ENCODE peak calls at places on chromosomes 7 and 10, in nine cellular contexts. One of them, this sample, is unnamed.

GRCh38 chr10:126926568-126926967 is 21.3 kb downstream of the DOCK1 start:
- DNase-seq in sciatic nerve: no peak
- DNase-seq in activated CD8-positive, alpha-beta T cell treated with anti-CD3 and anti-CD28 coated beads, Interleukin-2, amount 10 ng/mL, durations not matched to agents 7 days and 5 days: no peak
- DNase-seq in prostate gland: no peak
- DNase-seq in stimulated activated CD4-positive, alpha-beta T cell treated with anti-CD3 and anti-CD28 coated beads, Interleukin-1b, Interleukin-23, amount 100 ng/mL, for 1 hour: no peak
- DNase-seq in neural crest cell: no peak
- DNase-seq in left ventricle myocardium superior: no peak
- DNase-seq in NCI-H1417: no peak
- DNase-seq in iris pigment epithelial cell: no peak
- DNase-seq in this sample: no peak

GRCh38 chr10:99667108-99667751 is 7.9 kb downstream of the ENTPD7 start:
- DNase-seq in left ventricle myocardium superior: no peak
- DNase-seq in stimulated activated CD4-positive, alpha-beta T cell treated with anti-CD3 and anti-CD28 coated beads, Interleukin-1b, Interleukin-23, amount 100 ng/mL, for 1 hour: no peak
- DNase-seq in NCI-H1417: no peak
- DNase-seq in sciatic nerve: no peak
- DNase-seq in activated CD8-positive, alpha-beta T cell treated with anti-CD3 and anti-CD28 coated beads, Interleukin-2, amount 10 ng/mL, durations not matched to agents 7 days and 5 days: no peak
- DNase-seq in iris pigment epithelial cell: peak; percentile 90
- DNase-seq in neural crest cell: no peak
- DNase-seq in prostate gland: no peak
- DNase-seq in this sample: no peak

GRCh38 chr10:108797573-108797972 is 1125.7 kb downstream of the XPNPEP1 start:
- DNase-seq in neural crest cell: no peak
- DNase-seq in NCI-H1417: no peak
- DNase-seq in sciatic nerve: no peak
- DNase-seq in activated CD8-positive, alpha-beta T cell treated with anti-CD3 and anti-CD28 coated beads, Interleukin-2, amount 10 ng/mL, durations not matched to agents 7 days and 5 days: no peak
- DNase-seq in iris pigment epithelial cell: no peak
- DNase-seq in stimulated activated CD4-positive, alpha-beta T cell treated with anti-CD3 and anti-CD28 coated beads, Interleukin-1b, Interleukin-23, amount 100 ng/mL, for 1 hour: no peak
- DNase-seq in left ventricle myocardium superior: no peak
- DNase-seq in prostate gland: no peak
- DNase-seq in this sample: no peak

GRCh38 chr10:79111427-79111826 is 42.7 kb downstream of the ZMIZ1 start:
- DNase-seq in stimulated activated CD4-positive, alpha-beta T cell treated with anti-CD3 and anti-CD28 coated beads, Interleukin-1b, Interleukin-23, amount 100 ng/mL, for 1 hour: no peak
- DNase-seq in NCI-H1417: no peak
- DNase-seq in sciatic nerve: no peak
- DNase-seq in neural crest cell: no peak
- DNase-seq in iris pigment epithelial cell: peak; percentile 59
- DNase-seq in prostate gland: no peak
- DNase-seq in left ventricle myocardium superior: no peak
- DNase-seq in activated CD8-positive, alpha-beta T cell treated with anti-CD3 and anti-CD28 coated beads, Interleukin-2, amount 10 ng/mL, durations not matched to agents 7 days and 5 days: no peak
- DNase-seq in this sample: no peak

GRCh38 chr10:31803606-31804195 is 124.9 kb downstream of the ARHGAP12 start:
- DNase-seq in left ventricle myocardium superior: no peak
- DNase-seq in activated CD8-positive, alpha-beta T cell treated with anti-CD3 and anti-CD28 coated beads, Interleukin-2, amount 10 ng/mL, durations not matched to agents 7 days and 5 days: no peak
- DNase-seq in NCI-H1417: no peak
- DNase-seq in stimulated activated CD4-positive, alpha-beta T cell treated with anti-CD3 and anti-CD28 coated beads, Interleukin-1b, Interleukin-23, amount 100 ng/mL, for 1 hour: no peak
- DNase-seq in neural crest cell: no peak
- DNase-seq in iris pigment epithelial cell: no peak
- DNase-seq in prostate gland: no peak
- DNase-seq in sciatic nerve: no peak
- DNase-seq in this sample: no peak

GRCh38 chr10:15316144-15316543 is 54.9 kb downstream of the FAM171A1 start:
- DNase-seq in stimulated activated CD4-positive, alpha-beta T cell treated with anti-CD3 and anti-CD28 coated beads, Interleukin-1b, Interleukin-23, amount 100 ng/mL, for 1 hour: no peak
- DNase-seq in sciatic nerve: no peak
- DNase-seq in left ventricle myocardium superior: no peak
- DNase-seq in neural crest cell: no peak
- DNase-seq in activated CD8-positive, alpha-beta T cell treated with anti-CD3 and anti-CD28 coated beads, Interleukin-2, amount 10 ng/mL, durations not matched to agents 7 days and 5 days: no peak
- DNase-seq in prostate gland: no peak
- DNase-seq in iris pigment epithelial cell: no peak
- DNase-seq in NCI-H1417: no peak
- DNase-seq in this sample: no peak

GRCh38 chr10:370222-370825 is 235.1 kb downstream of the ZMYND11 start:
- DNase-seq in iris pigment epithelial cell: peak; percentile 70
- DNase-seq in sciatic nerve: no peak
- DNase-seq in activated CD8-positive, alpha-beta T cell treated with anti-CD3 and anti-CD28 coated beads, Interleukin-2, amount 10 ng/mL, durations not matched to agents 7 days and 5 days: no peak
- DNase-seq in prostate gland: no peak
- DNase-seq in stimulated activated CD4-positive, alpha-beta T cell treated with anti-CD3 and anti-CD28 coated beads, Interleukin-1b, Interleukin-23, amount 100 ng/mL, for 1 hour: no peak
- DNase-seq in NCI-H1417: no peak
- DNase-seq in left ventricle myocardium superior: no peak
- DNase-seq in neural crest cell: no peak
- DNase-seq in this sample: no peak

GRCh38 chr10:5424751-5425150 is 12.4 kb downstream of the NET1 start:
- DNase-seq in left ventricle myocardium superior: no peak
- DNase-seq in sciatic nerve: no peak
- DNase-seq in activated CD8-positive, alpha-beta T cell treated with anti-CD3 and anti-CD28 coated beads, Interleukin-2, amount 10 ng/mL, durations not matched to agents 7 days and 5 days: no peak
- DNase-seq in prostate gland: no peak
- DNase-seq in neural crest cell: no peak
- DNase-seq in iris pigment epithelial cell: no peak
- DNase-seq in NCI-H1417: no peak
- DNase-seq in stimulated activated CD4-positive, alpha-beta T cell treated with anti-CD3 and anti-CD28 coated beads, Interleukin-1b, Interleukin-23, amount 100 ng/mL, for 1 hour: no peak
- DNase-seq in this sample: no peak

GRCh38 chr10:115939101-115939815 is 333.7 kb downstream of the GFRA1 start:
- DNase-seq in sciatic nerve: no peak
- DNase-seq in left ventricle myocardium superior: no peak
- DNase-seq in NCI-H1417: no peak
- DNase-seq in neural crest cell: no peak
- DNase-seq in stimulated activated CD4-positive, alpha-beta T cell treated with anti-CD3 and anti-CD28 coated beads, Interleukin-1b, Interleukin-23, amount 100 ng/mL, for 1 hour: no peak
- DNase-seq in prostate gland: no peak
- DNase-seq in activated CD8-positive, alpha-beta T cell treated with anti-CD3 and anti-CD28 coated beads, Interleukin-2, amount 10 ng/mL, durations not matched to agents 7 days and 5 days: no peak
- DNase-seq in iris pigment epithelial cell: no peak
- DNase-seq in this sample: no peak

GRCh38 chr10:116287906-116288501 is 15.0 kb upstream of the GFRA1 start:
- DNase-seq in activated CD8-positive, alpha-beta T cell treated with anti-CD3 and anti-CD28 coated beads, Interleukin-2, amount 10 ng/mL, durations not matched to agents 7 days and 5 days: peak; percentile 44
- DNase-seq in neural crest cell: peak; percentile 40
- DNase-seq in prostate gland: no peak
- DNase-seq in iris pigment epithelial cell: peak; percentile 71
- DNase-seq in left ventricle myocardium superior: no peak
- DNase-seq in sciatic nerve: no peak
- DNase-seq in NCI-H1417: peak; percentile 5
- DNase-seq in stimulated activated CD4-positive, alpha-beta T cell treated with anti-CD3 and anti-CD28 coated beads, Interleukin-1b, Interleukin-23, amount 100 ng/mL, for 1 hour: no peak
- DNase-seq in this sample: no peak

GRCh38 chr10:116880716-116881440 is 31.6 kb downstream of the ENO4 start:
- DNase-seq in NCI-H1417: no peak
- DNase-seq in left ventricle myocardium superior: no peak
- DNase-seq in stimulated activated CD4-positive, alpha-beta T cell treated with anti-CD3 and anti-CD28 coated beads, Interleukin-1b, Interleukin-23, amount 100 ng/mL, for 1 hour: no peak
- DNase-seq in neural crest cell: no peak
- DNase-seq in sciatic nerve: no peak
- DNase-seq in activated CD8-positive, alpha-beta T cell treated with anti-CD3 and anti-CD28 coated beads, Interleukin-2, amount 10 ng/mL, durations not matched to agents 7 days and 5 days: no peak
- DNase-seq in prostate gland: no peak
- DNase-seq in iris pigment epithelial cell: no peak
- DNase-seq in this sample: no peak

GRCh38 chr10:11197266-11197712 is 179.6 kb downstream of the CELF2 start:
- DNase-seq in iris pigment epithelial cell: no peak
- DNase-seq in neural crest cell: no peak
- DNase-seq in activated CD8-positive, alpha-beta T cell treated with anti-CD3 and anti-CD28 coated beads, Interleukin-2, amount 10 ng/mL, durations not matched to agents 7 days and 5 days: no peak
- DNase-seq in stimulated activated CD4-positive, alpha-beta T cell treated with anti-CD3 and anti-CD28 coated beads, Interleukin-1b, Interleukin-23, amount 100 ng/mL, for 1 hour: no peak
- DNase-seq in NCI-H1417: no peak
- DNase-seq in prostate gland: peak; percentile 69
- DNase-seq in left ventricle myocardium superior: peak; percentile 56
- DNase-seq in sciatic nerve: peak; percentile 68
- DNase-seq in this sample: no peak

GRCh38 chr7:114466911-114467310 is 52.3 kb downstream of the FOXP2 start:
- DNase-seq in sciatic nerve: no peak
- DNase-seq in NCI-H1417: no peak
- DNase-seq in stimulated activated CD4-positive, alpha-beta T cell treated with anti-CD3 and anti-CD28 coated beads, Interleukin-1b, Interleukin-23, amount 100 ng/mL, for 1 hour: no peak
- DNase-seq in iris pigment epithelial cell: no peak
- DNase-seq in left ventricle myocardium superior: no peak
- DNase-seq in neural crest cell: no peak
- DNase-seq in activated CD8-positive, alpha-beta T cell treated with anti-CD3 and anti-CD28 coated beads, Interleukin-2, amount 10 ng/mL, durations not matched to agents 7 days and 5 days: no peak
- DNase-seq in prostate gland: no peak
- DNase-seq in this sample: no peak

GRCh38 chr10:129459762-129460539 is 7.1 kb upstream of the MGMT start:
- DNase-seq in sciatic nerve: no peak
- DNase-seq in NCI-H1417: no peak
- DNase-seq in prostate gland: no peak
- DNase-seq in stimulated activated CD4-positive, alpha-beta T cell treated with anti-CD3 and anti-CD28 coated beads, Interleukin-1b, Interleukin-23, amount 100 ng/mL, for 1 hour: no peak
- DNase-seq in iris pigment epithelial cell: peak; percentile 2
- DNase-seq in activated CD8-positive, alpha-beta T cell treated with anti-CD3 and anti-CD28 coated beads, Interleukin-2, amount 10 ng/mL, durations not matched to agents 7 days and 5 days: no peak
- DNase-seq in neural crest cell: no peak
- DNase-seq in left ventricle myocardium superior: no peak
- DNase-seq in this sample: no peak

This sample was measured in RWPE2.